ENCODE peak calls at places on chromosomes 4 and X, in six cellular contexts. O is skeletal muscle cell, N is tibial nerve, U is testis, Q is esophagus muscularis mucosa, H is MM.1S. Z is an unnamed sample.

GRCh38 chr4:144754562-144755410 is 108.8 kb downstream of the HHIP start:
- DNase-seq in O (no peak), N (no peak), U (no peak), Q (no peak), H (peak; percentile 14), Z (no peak)

GRCh38 chr4:10123227-10124101 is 6.9 kb upstream of the WDR1 start:
- DNase-seq in O (no peak), N (no peak), U (no peak), Q (no peak), H (peak; percentile 48), Z (peak; percentile 75)

GRCh38 chr4:26916195-26916594 is 55.6 kb downstream of the STIM2 start:
- DNase-seq in O (peak; percentile 5), N (no peak), U (no peak), Q (no peak), H (no peak), Z (no peak)

GRCh38 chrX:99494668-99495067 is 915.4 kb downstream of the PCDH19 start:
- DNase-seq in O (no peak), N (no peak), U (no peak), Q (no peak), H (no peak), Z (no peak)

GRCh38 chrX:65596270-65596669 is 61.7 kb upstream of the LAS1L start:
- DNase-seq in O (no peak), N (no peak), U (peak; percentile 14), Q (no peak), H (peak; percentile 64), Z (no peak)

GRCh38 chrX:108439961-108440696 is 491 bp downstream of the COL4A5 start:
- DNase-seq in O (no peak), N (no peak), U (peak; percentile 20), Q (no peak), H (no peak), Z (peak; percentile 14)

GRCh38 chr4:177131736-177132135 is 177.9 kb upstream of the NEIL3 start:
- DNase-seq in O (no peak), N (no peak), U (no peak), Q (no peak), H (no peak), Z (no peak)

GRCh38 chr4:159188646-159189045 is 85.8 kb downstream of the RAPGEF2 start:
- DNase-seq in O (no peak), N (no peak), U (no peak), Q (no peak), H (no peak), Z (no peak)

GRCh38 chr4:3318561-3319021 is 25.8 kb downstream of the RGS12 start:
- DNase-seq in O (no peak), N (no peak), U (no peak), Q (no peak), H (no peak), Z (peak; percentile 45)

GRCh38 chr4:7420661-7421040 is 14.1 kb downstream of the PSAPL1 start:
- DNase-seq in O (no peak), N (no peak), U (no peak), Q (no peak), H (no peak), Z (no peak)

GRCh38 chrX:29231800-29232199 is 644.6 kb downstream of the IL1RAPL1 start:
- DNase-seq in O (no peak), N (no peak), U (no peak), Q (no peak), H (no peak), Z (no peak)

GRCh38 chr4:174561556-174561955 is 39.3 kb upstream of the HPGD start:
- DNase-seq in O (no peak), N (no peak), U (no peak), Q (no peak), H (no peak), Z (no peak)

GRCh38 chrX:150942958-150943594 is 40.1 kb upstream of the HMGB3 start:
- DNase-seq in O (no peak), N (no peak), U (no peak), Q (no peak), H (no peak), Z (no peak)

GRCh38 chrX:66053414-66053813 is 13.5 kb upstream of the VSIG4 start:
- DNase-seq in O (no peak), N (no peak), U (no peak), Q (no peak), H (no peak), Z (no peak)

GRCh38 chr4:62909238-62909637 is 1500.0 kb downstream of the TECRL start:
- DNase-seq in O (no peak), N (no peak), U (no peak), Q (no peak), H (no peak), Z (no peak)

GRCh38 chrX:136028383-136028984 is 43.2 kb downstream of the SLC9A6 start:
- DNase-seq in O (no peak), N (peak; percentile 24), U (no peak), Q (no peak), H (peak; percentile 73), Z (no peak)

GRCh38 chrX:30735839-30736238 is 82.6 kb downstream of the GK start:
- DNase-seq in O (no peak), N (peak; percentile 48), U (peak; percentile 87), Q (no peak), H (peak; percentile 69), Z (peak; percentile 25)

GRCh38 chrX:78124304-78124703 is 15.1 kb downstream of the TAF9B start:
- DNase-seq in O (no peak), N (no peak), U (no peak), Q (no peak), H (no peak), Z (no peak)

GRCh38 chrX:10310502-10310901 is 153.7 kb downstream of the CLCN4 start:
- DNase-seq in O (no peak), N (no peak), U (no peak), Q (no peak), H (no peak), Z (no peak)

GRCh38 chrX:77431227-77431626 is 16.0 kb upstream of the FGF16 start:
- DNase-seq in O (peak; percentile 45), N (peak; percentile 7), U (no peak), Q (no peak), H (no peak), Z (peak; percentile 65)

GRCh38 chr4:155759372-155760252 is 791 bp downstream of the GUCY1B1 start:
- DNase-seq in O (no peak), N (no peak), U (peak; percentile 43), Q (no peak), H (peak; percentile 23), Z (peak; percentile 90)

GRCh38 chr4:11805837-11806236 is 377.1 kb upstream of the HS3ST1 start:
- DNase-seq in O (no peak), N (no peak), U (no peak), Q (no peak), H (peak; percentile 45), Z (no peak)

GRCh38 chr4:187088070-187088799 is 364.6 kb upstream of the FAT1 start:
- DNase-seq in O (no peak), N (no peak), U (no peak), Q (no peak), H (no peak), Z (no peak)

GRCh38 chrX:150899191-150899757 is 806 bp upstream of the CD99L2 start:
- DNase-seq in O (no peak), N (peak; percentile 17), U (peak; percentile 37), Q (no peak), H (peak; percentile 22), Z (peak; percentile 65)

GRCh38 chrX:76454456-76454927 is 27.0 kb downstream of the MAGEE1 start:
- DNase-seq in O (no peak), N (no peak), U (no peak), Q (no peak), H (peak; percentile 44), Z (no peak)

GRCh38 chr4:177484613-177485021 is 42.4 kb upstream of the AGA start:
- DNase-seq in O (peak; percentile 90), N (no peak), U (no peak), Q (no peak), H (no peak), Z (no peak)

DNA sequence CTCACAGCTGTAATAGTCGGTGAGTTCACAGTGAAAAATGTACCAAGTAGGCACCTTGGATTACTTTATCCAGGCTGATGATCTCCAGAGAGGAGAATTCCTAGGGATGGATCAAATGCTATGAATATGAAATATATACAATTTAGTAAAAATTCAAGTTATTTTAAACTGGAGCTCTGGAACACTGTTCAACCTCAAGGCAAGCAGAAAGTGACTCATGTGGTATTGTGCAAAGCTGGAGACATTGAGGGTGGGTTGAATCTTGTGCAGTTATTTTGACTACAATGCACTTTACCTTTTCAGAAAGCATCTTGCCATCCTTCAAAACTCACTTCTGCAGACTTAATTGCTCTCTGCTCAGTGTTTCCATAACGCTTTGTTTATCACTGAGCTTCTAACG is 43.4 kb downstream of the OSTC start:
- DNase-seq in O (peak; percentile 17), N (no peak), U (no peak), Q (no peak), H (no peak), Z (no peak)
- H3K4me3 ChIP-seq in O (no peak overlapping the region), N (no peak overlapping the region), U (no peak overlapping the region), Q (no peak overlapping the region), H (no peak overlapping the region), Z (no peak overlapping the region)

DNA sequence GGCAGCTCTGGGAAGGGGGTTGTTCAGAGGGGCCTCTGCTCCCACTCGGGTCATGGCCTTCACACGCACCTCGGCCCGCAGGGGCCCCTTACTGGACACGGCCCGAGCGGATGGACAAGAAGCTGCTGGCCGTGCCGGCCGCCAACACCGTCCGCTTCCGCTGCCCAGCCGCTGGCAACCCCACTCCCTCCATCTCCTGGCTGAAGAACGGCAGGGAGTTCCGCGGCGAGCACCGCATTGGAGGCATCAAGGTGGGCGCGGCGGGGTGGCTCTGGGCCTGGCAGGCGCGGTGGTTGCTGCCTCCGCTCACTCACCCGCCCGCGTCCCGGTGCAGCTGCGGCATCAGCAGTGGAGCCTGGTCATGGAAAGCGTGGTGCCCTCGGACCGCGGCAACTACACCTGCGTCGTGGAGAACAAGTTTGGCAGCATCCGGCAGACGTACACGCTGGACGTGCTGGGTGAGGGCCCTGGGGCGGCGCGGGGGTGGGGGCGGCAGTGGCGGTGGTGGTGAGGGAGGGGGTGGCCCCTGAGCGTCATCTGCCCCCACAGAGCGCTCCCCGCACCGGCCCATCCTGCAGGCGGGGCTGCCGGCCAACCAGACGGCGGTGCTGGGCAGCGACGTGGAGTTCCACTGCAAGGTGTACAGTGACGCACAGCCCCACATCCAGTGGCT is 8.3 kb downstream of the FGFR3 start:
- DNase-seq in O (no peak), N (no peak), U (no peak), Q (no peak), H (no peak), Z (no peak)
- H3K4me3 ChIP-seq in O (no peak overlapping the region), N (no peak overlapping the region), U (no peak overlapping the region), Q (no peak overlapping the region), H (no peak overlapping the region), Z (no peak overlapping the region)

GRCh38 chrX:68180501-68181061 is 252.7 kb downstream of the OPHN1 start:
- DNase-seq in O (no peak), N (no peak), U (no peak), Q (no peak), H (no peak), Z (no peak)
- H3K4me3 ChIP-seq in O (no peak overlapping the region), N (no peak overlapping the region), U (no peak overlapping the region), Q (no peak overlapping the region), H (no peak overlapping the region), Z (no peak overlapping the region)

DNA sequence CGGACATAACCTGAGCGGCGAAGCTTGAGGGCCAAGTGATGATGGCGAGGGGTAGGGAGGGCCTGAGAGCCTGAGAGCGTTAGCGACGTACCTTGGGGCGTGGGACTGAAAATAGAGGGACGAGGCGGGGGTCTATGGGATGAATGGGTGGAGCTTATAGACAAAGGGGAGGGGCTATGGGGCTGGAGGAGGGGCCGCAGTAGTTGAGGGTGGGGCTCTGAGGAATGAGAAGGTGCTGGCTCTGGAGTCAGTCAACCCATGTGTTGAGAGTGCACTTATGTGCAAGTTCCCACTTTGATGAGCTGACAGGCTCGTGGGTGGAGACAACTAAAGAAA is 469 bp downstream of the TBC1D25 start:
- DNase-seq in O (no peak), N (peak; percentile 52), U (peak; percentile 61), Q (no peak), H (peak; percentile 27), Z (no peak)
- H3K4me3 ChIP-seq in O (peak overlapping the region; percentile 71), N (peak overlapping the region; percentile 77), U (peak overlapping the region; percentile 79), Q (peak overlapping the region; percentile 73), H (peak overlapping the region; percentile 74), Z (peak overlapping the region; percentile 79)

GRCh38 chr4:72568959-72569718 is at the start of gene ADAMTS3:
- DNase-seq in O (peak; percentile 17), N (peak; percentile 35), U (peak; percentile 72), Q (peak; percentile 92), H (peak; percentile 60), Z (peak; percentile 87)
- H3K4me3 ChIP-seq in O (peak within 1 kb of the TSS; percentile 80), N (peak within 1 kb of the TSS; percentile 39), U (peak within 1 kb of the TSS; percentile 76), Q (peak within 1 kb of the TSS; percentile 74), H (peak within 1 kb of the TSS; percentile 90), Z (peak within 1 kb of the TSS; percentile 86)

Z was measured in right cardiac atrium.